ENCODE peak calls at places on chromosomes 13 and 19, in four cellular contexts. One of them, this sample, is unnamed. For H3K4me1, the result is how much of the 10 kb centered on the place peaks cover.

GRCh38 chr13:99352351-99353271 is 45.4 kb upstream of the GPR183 start:
- DNase-seq in fibroblast of lung: no peak
- DNase-seq in hepatocyte: no peak
- DNase-seq in uterus: no peak
- DNase-seq in this sample: no peak

GRCh38 chr19:4058696-4059492 is 7.8 kb downstream of the ZBTB7A start:
- DNase-seq in fibroblast of lung: no peak
- DNase-seq in hepatocyte: no peak
- DNase-seq in uterus: no peak
- DNase-seq in this sample: no peak

GRCh38 chr19:35549174-35549788 is 3.9 kb downstream of the TMEM147 start:
- DNase-seq in fibroblast of lung: peak
- DNase-seq in hepatocyte: peak
- DNase-seq in uterus: peak
- DNase-seq in this sample: peak

GRCh38 chr19:43438291-43439162 is 23.8 kb downstream of the TEX101 start:
- DNase-seq in fibroblast of lung: peak
- DNase-seq in hepatocyte: peak
- DNase-seq in uterus: peak
- DNase-seq in this sample: peak

GRCh38 chr19:4606921-4607678 is 32.2 kb upstream of the TNFAIP8L1 start:
- DNase-seq in fibroblast of lung: no peak
- DNase-seq in hepatocyte: peak
- DNase-seq in uterus: no peak
- DNase-seq in this sample: peak

GRCh38 chr13:113460599-113460998 is 7.3 kb upstream of the ADPRHL1 start:
- DNase-seq in fibroblast of lung: no peak
- DNase-seq in hepatocyte: no peak
- DNase-seq in uterus: no peak
- DNase-seq in this sample: no peak

GRCh38 chr13:28566283-28566682 is 71.4 kb upstream of the FLT1 start:
- DNase-seq in fibroblast of lung: no peak
- DNase-seq in hepatocyte: no peak
- DNase-seq in uterus: no peak
- DNase-seq in this sample: no peak

GRCh38 chr13:49627831-49628652 is at the start of gene ARL11:
- DNase-seq in fibroblast of lung: no peak
- DNase-seq in hepatocyte: peak
- DNase-seq in uterus: no peak
- DNase-seq in this sample: peak

GRCh38 chr13:103799028-103799427 is 732.8 kb upstream of the SLC10A2 start:
- DNase-seq in fibroblast of lung: no peak
- DNase-seq in hepatocyte: no peak
- DNase-seq in uterus: no peak
- DNase-seq in this sample: no peak

GRCh38 chr19:497861-498590 is 1.7 kb downstream of the MADCAM1 start:
- DNase-seq in fibroblast of lung: no peak
- DNase-seq in hepatocyte: peak
- DNase-seq in uterus: no peak
- DNase-seq in this sample: no peak

GRCh38 chr13:98821372-98822237 is 69.1 kb upstream of the SLC15A1 start:
- DNase-seq in fibroblast of lung: peak
- DNase-seq in hepatocyte: peak
- DNase-seq in uterus: peak
- DNase-seq in this sample: no peak

GRCh38 chr13:32246468-32246867 is 68.7 kb downstream of the ZAR1L start:
- DNase-seq in fibroblast of lung: peak
- DNase-seq in hepatocyte: peak
- DNase-seq in uterus: peak
- DNase-seq in this sample: peak

GRCh38 chr13:94988654-94989053 is 276.3 kb upstream of the SOX21 start:
- DNase-seq in fibroblast of lung: no peak
- DNase-seq in hepatocyte: no peak
- DNase-seq in uterus: no peak
- DNase-seq in this sample: no peak

GRCh38 chr13:97231118-97231831 is 9.1 kb downstream of the MBNL2 start:
- DNase-seq in fibroblast of lung: peak
- DNase-seq in hepatocyte: peak
- DNase-seq in uterus: no peak
- DNase-seq in this sample: no peak

GRCh38 chr13:99228737-99229691 is 28.4 kb downstream of the UBAC2 start:
- DNase-seq in fibroblast of lung: peak
- DNase-seq in hepatocyte: no peak
- DNase-seq in uterus: no peak
- DNase-seq in this sample: peak

GRCh38 chr19:42400404-42400803 is 10.3 kb upstream of the CNFN start:
- DNase-seq in fibroblast of lung: no peak
- DNase-seq in hepatocyte: no peak
- DNase-seq in uterus: no peak
- DNase-seq in this sample: no peak

GRCh38 chr13:30186644-30187431 is 120.5 kb downstream of the KATNAL1 start:
- DNase-seq in fibroblast of lung: peak
- DNase-seq in hepatocyte: no peak
- DNase-seq in uterus: no peak
- DNase-seq in this sample: no peak

GRCh38 chr19:21835810-21836444 is at the start of gene ZNF43:
- DNase-seq in fibroblast of lung: peak
- DNase-seq in hepatocyte: peak
- DNase-seq in uterus: peak
- DNase-seq in this sample: peak

GRCh38 chr19:3058821-3059314 is 3.4 kb downstream of the TLE5 start:
- DNase-seq in fibroblast of lung: no peak
- DNase-seq in hepatocyte: no peak
- DNase-seq in uterus: no peak
- DNase-seq in this sample: no peak

GRCh38 chr13:114048463-114048862 is 74.6 kb upstream of the C13orf46 start:
- DNase-seq in fibroblast of lung: no peak
- DNase-seq in hepatocyte: no peak
- DNase-seq in uterus: no peak
- DNase-seq in this sample: no peak

GRCh38 chr13:31090921-31091624 is 70.6 kb downstream of the HSPH1 start:
- DNase-seq in fibroblast of lung: peak
- DNase-seq in hepatocyte: no peak
- DNase-seq in uterus: no peak
- DNase-seq in this sample: peak

GRCh38 chr19:480016-480855 is 16.1 kb upstream of the MADCAM1 start:
- DNase-seq in fibroblast of lung: peak
- DNase-seq in hepatocyte: peak
- DNase-seq in uterus: peak
- DNase-seq in this sample: no peak

DNA sequence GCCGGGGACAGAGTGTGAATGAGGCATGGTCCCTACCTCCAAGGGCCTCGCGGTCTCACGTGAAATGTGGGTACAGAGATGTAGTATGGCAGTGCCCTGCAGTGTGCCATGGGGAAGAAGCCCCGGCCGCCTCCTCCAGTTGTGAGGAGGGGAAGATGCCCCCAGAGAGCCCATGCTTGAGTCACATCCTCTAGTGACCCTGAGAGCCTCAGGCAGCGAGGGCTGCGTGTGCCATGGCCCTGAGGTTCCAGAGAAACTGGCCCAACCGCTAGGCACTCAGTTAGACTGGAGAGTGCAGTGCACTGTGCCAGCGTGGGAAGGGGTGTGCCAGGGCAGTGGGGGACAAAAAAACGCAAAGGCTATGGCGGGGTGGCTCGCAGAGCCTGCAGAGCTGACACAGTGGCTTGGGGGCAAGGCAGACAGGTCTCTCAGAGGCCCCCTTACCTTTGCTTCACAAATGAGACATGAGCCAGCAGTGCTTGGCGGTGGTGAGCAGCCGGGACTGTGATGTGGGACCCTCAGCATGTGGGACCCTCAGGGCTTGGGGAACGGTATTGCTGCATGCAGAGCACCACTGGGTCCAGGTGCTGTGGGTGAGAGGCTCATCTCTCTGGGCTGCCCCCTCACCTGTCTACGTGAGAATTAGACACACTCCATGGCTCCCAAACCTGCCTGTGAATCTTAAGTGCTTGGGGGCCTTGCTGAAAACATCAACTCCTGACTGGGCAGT is 106.4 kb downstream of the COL4A2 start:
- DNase-seq in fibroblast of lung: no peak
- DNase-seq in hepatocyte: no peak
- DNase-seq in uterus: no peak
- DNase-seq in this sample: no peak
- H3K27ac ChIP-seq in fibroblast of lung: peak
- H3K27ac ChIP-seq in hepatocyte: peak
- H3K27ac ChIP-seq in uterus: peak
- H3K27ac ChIP-seq in this sample: peak

GRCh38 chr19:10560154-10560553 is 5.7 kb downstream of the KRI1 start:
- DNase-seq in fibroblast of lung: no peak
- DNase-seq in hepatocyte: no peak
- DNase-seq in uterus: no peak
- DNase-seq in this sample: no peak
- H3K4me1 ChIP-seq in fibroblast of lung: under half
- H3K4me1 ChIP-seq in hepatocyte: under half
- H3K4me1 ChIP-seq in uterus: under half
- H3K4me1 ChIP-seq in this sample: under half

GRCh38 chr13:24929196-24929595 is 165.2 kb downstream of the RNF17 start:
- DNase-seq in fibroblast of lung: no peak
- DNase-seq in hepatocyte: no peak
- DNase-seq in uterus: no peak
- DNase-seq in this sample: no peak

GRCh38 chr13:24927810-24928404 is 163.9 kb downstream of the RNF17 start:
- DNase-seq in fibroblast of lung: no peak
- DNase-seq in hepatocyte: no peak
- DNase-seq in uterus: no peak
- DNase-seq in this sample: no peak

GRCh38 chr13:24931450-24932217 is 164.3 kb upstream of the PABPC3 start:
- DNase-seq in fibroblast of lung: no peak
- DNase-seq in hepatocyte: no peak
- DNase-seq in uterus: no peak
- DNase-seq in this sample: no peak
- H3K4me3 ChIP-seq in fibroblast of lung: peak
- H3K4me3 ChIP-seq in hepatocyte: peak
- H3K4me3 ChIP-seq in uterus: no peak
- H3K4me3 ChIP-seq in this sample: no peak

DNA sequence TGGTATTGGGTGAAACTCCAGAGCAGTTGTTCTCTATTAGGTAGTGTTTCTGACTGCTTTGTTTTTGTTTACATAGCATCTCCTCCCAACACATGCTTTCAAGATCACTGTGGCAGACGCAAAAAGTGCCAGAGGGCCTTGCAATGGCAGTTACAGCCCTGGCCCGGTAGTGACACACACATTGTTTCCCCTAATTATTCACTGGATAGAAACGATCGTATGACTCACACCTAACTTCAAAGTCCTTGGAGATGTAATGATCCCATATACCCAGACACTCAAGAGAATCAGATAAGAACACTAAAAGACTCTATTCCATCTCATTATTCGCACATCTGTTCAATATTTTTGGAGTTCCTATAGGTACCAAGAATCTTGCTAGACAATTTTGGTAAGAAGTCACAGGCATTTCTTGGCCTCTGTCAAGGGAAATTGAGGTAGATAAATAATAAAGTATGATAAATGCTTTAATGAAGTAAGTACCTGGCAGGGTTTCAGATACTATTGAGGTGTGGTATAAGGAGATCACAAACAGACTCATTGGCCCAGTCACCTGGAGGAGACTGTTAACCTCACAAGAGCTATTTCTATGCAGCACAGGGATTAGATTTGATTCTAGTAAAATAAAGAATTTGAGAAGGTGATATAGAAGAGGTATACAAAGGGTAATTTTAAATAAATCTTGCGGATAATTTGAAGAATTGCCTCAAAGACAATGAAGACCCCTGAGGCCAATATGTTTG is 485.3 kb downstream of the SLITRK6 start:
- DNase-seq in fibroblast of lung: peak
- DNase-seq in hepatocyte: peak
- DNase-seq in uterus: no peak
- DNase-seq in this sample: peak
- H3K27ac ChIP-seq in fibroblast of lung: no peak
- H3K27ac ChIP-seq in hepatocyte: no peak
- H3K27ac ChIP-seq in uterus: no peak
- H3K27ac ChIP-seq in this sample: no peak

DNA sequence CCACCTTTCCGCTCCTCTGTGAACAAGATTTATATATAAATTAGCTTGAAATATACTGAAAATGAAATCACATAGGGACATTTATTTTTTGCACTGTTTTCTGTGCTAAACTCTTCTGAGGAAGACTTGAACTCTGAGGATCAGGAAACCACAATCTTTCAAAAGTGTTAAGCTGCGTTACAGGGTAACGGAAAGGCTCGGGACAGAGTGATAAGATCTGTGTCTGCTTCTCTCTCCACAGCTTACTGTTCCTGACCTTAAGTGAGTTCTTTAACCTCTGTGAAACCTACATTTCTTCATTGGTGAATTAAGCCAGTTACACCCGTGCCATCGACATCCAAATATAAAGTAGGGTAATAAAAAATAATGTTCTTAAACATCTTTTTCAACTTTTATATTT is 38.9 kb downstream of the DACH1 start:
- DNase-seq in fibroblast of lung: no peak
- DNase-seq in hepatocyte: no peak
- DNase-seq in uterus: no peak
- DNase-seq in this sample: no peak
- H3K4me1 ChIP-seq in fibroblast of lung: under half
- H3K4me1 ChIP-seq in hepatocyte: under half
- H3K4me1 ChIP-seq in uterus: under half
- H3K4me1 ChIP-seq in this sample: under half

GRCh38 chr13:46181799-46182490 is at the start of gene LCP1:
- DNase-seq in fibroblast of lung: no peak
- DNase-seq in hepatocyte: peak
- DNase-seq in uterus: no peak
- DNase-seq in this sample: no peak
- H3K4me3 ChIP-seq in fibroblast of lung: no peak
- H3K4me3 ChIP-seq in hepatocyte: peak
- H3K4me3 ChIP-seq in uterus: no peak
- H3K4me3 ChIP-seq in this sample: no peak

GRCh38 chr13:60577761-60578160 is 180.7 kb downstream of the TDRD3 start:
- DNase-seq in fibroblast of lung: no peak
- DNase-seq in hepatocyte: no peak
- DNase-seq in uterus: no peak
- DNase-seq in this sample: no peak

GRCh38 chr13:60584976-60585375 is 188.0 kb downstream of the TDRD3 start:
- DNase-seq in fibroblast of lung: peak
- DNase-seq in hepatocyte: peak
- DNase-seq in uterus: no peak
- DNase-seq in this sample: no peak

GRCh38 chr13:60583911-60584753 is 187.1 kb downstream of the TDRD3 start:
- DNase-seq in fibroblast of lung: peak
- DNase-seq in hepatocyte: no peak
- DNase-seq in uterus: peak
- DNase-seq in this sample: no peak

GRCh38 chr13:60583196-60583908 is 186.3 kb downstream of the TDRD3 start:
- DNase-seq in fibroblast of lung: peak
- DNase-seq in hepatocyte: no peak
- DNase-seq in uterus: peak
- DNase-seq in this sample: no peak
- H3K27ac ChIP-seq in fibroblast of lung: peak
- H3K27ac ChIP-seq in hepatocyte: no peak
- H3K27ac ChIP-seq in uterus: peak
- H3K27ac ChIP-seq in this sample: no peak

GRCh38 chr13:27500806-27501534 is 50.6 kb upstream of the MTIF3 start:
- DNase-seq in fibroblast of lung: peak
- DNase-seq in hepatocyte: peak
- DNase-seq in uterus: no peak
- DNase-seq in this sample: no peak
- H3K4me1 ChIP-seq in fibroblast of lung: under half
- H3K4me1 ChIP-seq in hepatocyte: under half
- H3K4me1 ChIP-seq in uterus: under half
- H3K4me1 ChIP-seq in this sample: under half